ENCODE peak calls at places on chromosomes 5 and 9, in five cellular contexts. One of them, this sample, is unnamed.

GRCh38 chr5:95984287-95984938 is 22.8 kb upstream of the ELL2 start:
- DNase-seq in stimulated activated CD4-positive, alpha-beta T cell treated with anti-CD3 and anti-CD28 coated beads, TNF-alpha, amount 100 ng/mL, for 24 hours: no peak
- DNase-seq in psoas muscle: no peak
- DNase-seq in retina: no peak
- DNase-seq in adrenal gland: no peak
- DNase-seq in this sample: no peak

GRCh38 chr9:96408409-96409280 is 9.5 kb downstream of the ZNF367 start:
- DNase-seq in stimulated activated CD4-positive, alpha-beta T cell treated with anti-CD3 and anti-CD28 coated beads, TNF-alpha, amount 100 ng/mL, for 24 hours: no peak
- DNase-seq in psoas muscle: no peak
- DNase-seq in retina: no peak
- DNase-seq in adrenal gland: no peak
- DNase-seq in this sample: no peak

GRCh38 chr9:75229605-75230332 is 141.5 kb downstream of the OSTF1 start:
- DNase-seq in stimulated activated CD4-positive, alpha-beta T cell treated with anti-CD3 and anti-CD28 coated beads, TNF-alpha, amount 100 ng/mL, for 24 hours: no peak
- DNase-seq in psoas muscle: no peak
- DNase-seq in retina: no peak
- DNase-seq in adrenal gland: peak
- DNase-seq in this sample: peak

GRCh38 chr5:6551287-6551954 is 81.4 kb downstream of the NSUN2 start:
- DNase-seq in stimulated activated CD4-positive, alpha-beta T cell treated with anti-CD3 and anti-CD28 coated beads, TNF-alpha, amount 100 ng/mL, for 24 hours: no peak
- DNase-seq in psoas muscle: peak
- DNase-seq in retina: no peak
- DNase-seq in adrenal gland: no peak
- DNase-seq in this sample: no peak

GRCh38 chr5:33362915-33363314 is 77.8 kb upstream of the TARS1 start:
- DNase-seq in stimulated activated CD4-positive, alpha-beta T cell treated with anti-CD3 and anti-CD28 coated beads, TNF-alpha, amount 100 ng/mL, for 24 hours: no peak
- DNase-seq in psoas muscle: no peak
- DNase-seq in retina: no peak
- DNase-seq in adrenal gland: peak
- DNase-seq in this sample: peak

GRCh38 chr5:151585970-151586369 is 5.2 kb downstream of the FAT2 start:
- DNase-seq in stimulated activated CD4-positive, alpha-beta T cell treated with anti-CD3 and anti-CD28 coated beads, TNF-alpha, amount 100 ng/mL, for 24 hours: no peak
- DNase-seq in psoas muscle: peak
- DNase-seq in retina: no peak
- DNase-seq in adrenal gland: no peak
- DNase-seq in this sample: no peak

GRCh38 chr9:112332977-112333638 is at the start of gene PTBP3:
- DNase-seq in stimulated activated CD4-positive, alpha-beta T cell treated with anti-CD3 and anti-CD28 coated beads, TNF-alpha, amount 100 ng/mL, for 24 hours: peak
- DNase-seq in psoas muscle: peak
- DNase-seq in retina: peak
- DNase-seq in adrenal gland: peak
- DNase-seq in this sample: peak

GRCh38 chr5:174295736-174296481 is 250.4 kb downstream of the NSG2 start:
- DNase-seq in stimulated activated CD4-positive, alpha-beta T cell treated with anti-CD3 and anti-CD28 coated beads, TNF-alpha, amount 100 ng/mL, for 24 hours: no peak
- DNase-seq in psoas muscle: no peak
- DNase-seq in retina: no peak
- DNase-seq in adrenal gland: no peak
- DNase-seq in this sample: no peak

GRCh38 chr9:1460143-1460769 is 410.1 kb downstream of the DMRT2 start:
- DNase-seq in stimulated activated CD4-positive, alpha-beta T cell treated with anti-CD3 and anti-CD28 coated beads, TNF-alpha, amount 100 ng/mL, for 24 hours: no peak
- DNase-seq in psoas muscle: no peak
- DNase-seq in retina: no peak
- DNase-seq in adrenal gland: no peak
- DNase-seq in this sample: no peak

GRCh38 chr9:34589656-34590375 is at the start of gene CNTFR:
- DNase-seq in stimulated activated CD4-positive, alpha-beta T cell treated with anti-CD3 and anti-CD28 coated beads, TNF-alpha, amount 100 ng/mL, for 24 hours: peak
- DNase-seq in psoas muscle: peak
- DNase-seq in retina: peak
- DNase-seq in adrenal gland: no peak
- DNase-seq in this sample: peak

GRCh38 chr9:93958121-93958874 is 3.1 kb upstream of the BARX1 start:
- DNase-seq in stimulated activated CD4-positive, alpha-beta T cell treated with anti-CD3 and anti-CD28 coated beads, TNF-alpha, amount 100 ng/mL, for 24 hours: no peak
- DNase-seq in psoas muscle: no peak
- DNase-seq in retina: peak
- DNase-seq in adrenal gland: no peak
- DNase-seq in this sample: no peak

GRCh38 chr9:16321461-16322119 is 548.9 kb downstream of the BNC2 start:
- DNase-seq in stimulated activated CD4-positive, alpha-beta T cell treated with anti-CD3 and anti-CD28 coated beads, TNF-alpha, amount 100 ng/mL, for 24 hours: no peak
- DNase-seq in psoas muscle: peak
- DNase-seq in retina: peak
- DNase-seq in adrenal gland: peak
- DNase-seq in this sample: no peak

GRCh38 chr9:69421908-69422801 is 97.1 kb downstream of the ENTREP1 start:
- DNase-seq in stimulated activated CD4-positive, alpha-beta T cell treated with anti-CD3 and anti-CD28 coated beads, TNF-alpha, amount 100 ng/mL, for 24 hours: peak
- DNase-seq in psoas muscle: peak
- DNase-seq in retina: peak
- DNase-seq in adrenal gland: peak
- DNase-seq in this sample: peak

GRCh38 chr9:96492993-96493531 is 43.1 kb downstream of the HABP4 start:
- DNase-seq in stimulated activated CD4-positive, alpha-beta T cell treated with anti-CD3 and anti-CD28 coated beads, TNF-alpha, amount 100 ng/mL, for 24 hours: no peak
- DNase-seq in psoas muscle: no peak
- DNase-seq in retina: no peak
- DNase-seq in adrenal gland: no peak
- DNase-seq in this sample: no peak

GRCh38 chr9:7910426-7911015 is 110.9 kb upstream of the DMAC1 start:
- DNase-seq in stimulated activated CD4-positive, alpha-beta T cell treated with anti-CD3 and anti-CD28 coated beads, TNF-alpha, amount 100 ng/mL, for 24 hours: no peak
- DNase-seq in psoas muscle: no peak
- DNase-seq in retina: no peak
- DNase-seq in adrenal gland: no peak
- DNase-seq in this sample: peak

GRCh38 chr9:34256987-34257585 is 72.0 kb downstream of the KIF24 start:
- DNase-seq in stimulated activated CD4-positive, alpha-beta T cell treated with anti-CD3 and anti-CD28 coated beads, TNF-alpha, amount 100 ng/mL, for 24 hours: no peak
- DNase-seq in psoas muscle: peak
- DNase-seq in retina: no peak
- DNase-seq in adrenal gland: no peak
- DNase-seq in this sample: no peak

GRCh38 chr9:135147938-135148337 is 60.5 kb downstream of the OLFM1 start:
- DNase-seq in stimulated activated CD4-positive, alpha-beta T cell treated with anti-CD3 and anti-CD28 coated beads, TNF-alpha, amount 100 ng/mL, for 24 hours: no peak
- DNase-seq in psoas muscle: no peak
- DNase-seq in retina: no peak
- DNase-seq in adrenal gland: no peak
- DNase-seq in this sample: no peak

GRCh38 chr5:165334186-165334585 is 1828.8 kb downstream of the MAT2B start:
- DNase-seq in stimulated activated CD4-positive, alpha-beta T cell treated with anti-CD3 and anti-CD28 coated beads, TNF-alpha, amount 100 ng/mL, for 24 hours: no peak
- DNase-seq in psoas muscle: no peak
- DNase-seq in retina: no peak
- DNase-seq in adrenal gland: no peak
- DNase-seq in this sample: no peak

GRCh38 chr5:158154226-158155005 is 295.5 kb upstream of the CLINT1 start:
- DNase-seq in stimulated activated CD4-positive, alpha-beta T cell treated with anti-CD3 and anti-CD28 coated beads, TNF-alpha, amount 100 ng/mL, for 24 hours: no peak
- DNase-seq in psoas muscle: peak
- DNase-seq in retina: no peak
- DNase-seq in adrenal gland: peak
- DNase-seq in this sample: no peak

GRCh38 chr5:97534166-97534565 is 351.1 kb upstream of the RIOK2 start:
- DNase-seq in stimulated activated CD4-positive, alpha-beta T cell treated with anti-CD3 and anti-CD28 coated beads, TNF-alpha, amount 100 ng/mL, for 24 hours: no peak
- DNase-seq in psoas muscle: no peak
- DNase-seq in retina: no peak
- DNase-seq in adrenal gland: peak
- DNase-seq in this sample: no peak

GRCh38 chr5:129204525-129204924 is 110.0 kb downstream of the ISOC1 start:
- DNase-seq in stimulated activated CD4-positive, alpha-beta T cell treated with anti-CD3 and anti-CD28 coated beads, TNF-alpha, amount 100 ng/mL, for 24 hours: no peak
- DNase-seq in psoas muscle: no peak
- DNase-seq in retina: no peak
- DNase-seq in adrenal gland: no peak
- DNase-seq in this sample: no peak

GRCh38 chr9:95935861-95936578 is 60.5 kb downstream of the ERCC6L2 start:
- DNase-seq in stimulated activated CD4-positive, alpha-beta T cell treated with anti-CD3 and anti-CD28 coated beads, TNF-alpha, amount 100 ng/mL, for 24 hours: no peak
- DNase-seq in psoas muscle: no peak
- DNase-seq in retina: no peak
- DNase-seq in adrenal gland: no peak
- DNase-seq in this sample: no peak

GRCh38 chr5:72441861-72442540 is 65.2 kb downstream of the ZNF366 start:
- DNase-seq in stimulated activated CD4-positive, alpha-beta T cell treated with anti-CD3 and anti-CD28 coated beads, TNF-alpha, amount 100 ng/mL, for 24 hours: no peak
- DNase-seq in psoas muscle: no peak
- DNase-seq in retina: no peak
- DNase-seq in adrenal gland: no peak
- DNase-seq in this sample: no peak

GRCh38 chr9:9747787-9748186 is 865.0 kb downstream of the PTPRD start:
- DNase-seq in stimulated activated CD4-positive, alpha-beta T cell treated with anti-CD3 and anti-CD28 coated beads, TNF-alpha, amount 100 ng/mL, for 24 hours: no peak
- DNase-seq in psoas muscle: no peak
- DNase-seq in retina: no peak
- DNase-seq in adrenal gland: no peak
- DNase-seq in this sample: no peak

GRCh38 chr9:107883496-107884120 is 394.0 kb upstream of the KLF4 start:
- DNase-seq in stimulated activated CD4-positive, alpha-beta T cell treated with anti-CD3 and anti-CD28 coated beads, TNF-alpha, amount 100 ng/mL, for 24 hours: no peak
- DNase-seq in psoas muscle: no peak
- DNase-seq in retina: no peak
- DNase-seq in adrenal gland: peak
- DNase-seq in this sample: peak

GRCh38 chr9:129550199-129550839 is 70.6 kb downstream of the C9orf50 start:
- DNase-seq in stimulated activated CD4-positive, alpha-beta T cell treated with anti-CD3 and anti-CD28 coated beads, TNF-alpha, amount 100 ng/mL, for 24 hours: peak
- DNase-seq in psoas muscle: peak
- DNase-seq in retina: peak
- DNase-seq in adrenal gland: peak
- DNase-seq in this sample: peak

GRCh38 chr5:72063219-72063819 is 44.0 kb upstream of the MAP1B start:
- DNase-seq in stimulated activated CD4-positive, alpha-beta T cell treated with anti-CD3 and anti-CD28 coated beads, TNF-alpha, amount 100 ng/mL, for 24 hours: no peak
- DNase-seq in psoas muscle: no peak
- DNase-seq in retina: no peak
- DNase-seq in adrenal gland: peak
- DNase-seq in this sample: no peak

GRCh38 chr5:172926796-172927195 is 32.4 kb upstream of the RPL26L1 start:
- DNase-seq in stimulated activated CD4-positive, alpha-beta T cell treated with anti-CD3 and anti-CD28 coated beads, TNF-alpha, amount 100 ng/mL, for 24 hours: no peak
- DNase-seq in psoas muscle: no peak
- DNase-seq in retina: no peak
- DNase-seq in adrenal gland: no peak
- DNase-seq in this sample: no peak

GRCh38 chr5:83530186-83530585 is 58.6 kb downstream of the VCAN start:
- DNase-seq in stimulated activated CD4-positive, alpha-beta T cell treated with anti-CD3 and anti-CD28 coated beads, TNF-alpha, amount 100 ng/mL, for 24 hours: no peak
- DNase-seq in psoas muscle: no peak
- DNase-seq in retina: no peak
- DNase-seq in adrenal gland: no peak
- DNase-seq in this sample: no peak

GRCh38 chr5:31889131-31889561 is 250.2 kb downstream of the PDZD2 start:
- DNase-seq in stimulated activated CD4-positive, alpha-beta T cell treated with anti-CD3 and anti-CD28 coated beads, TNF-alpha, amount 100 ng/mL, for 24 hours: no peak
- DNase-seq in psoas muscle: no peak
- DNase-seq in retina: no peak
- DNase-seq in adrenal gland: no peak
- DNase-seq in this sample: peak

GRCh38 chr5:172717481-172718195 is 53.4 kb downstream of the DUSP1 start:
- DNase-seq in stimulated activated CD4-positive, alpha-beta T cell treated with anti-CD3 and anti-CD28 coated beads, TNF-alpha, amount 100 ng/mL, for 24 hours: no peak
- DNase-seq in psoas muscle: no peak
- DNase-seq in retina: no peak
- DNase-seq in adrenal gland: no peak
- DNase-seq in this sample: no peak

GRCh38 chr9:87350915-87351314 is 146.8 kb upstream of the DAPK1 start:
- DNase-seq in stimulated activated CD4-positive, alpha-beta T cell treated with anti-CD3 and anti-CD28 coated beads, TNF-alpha, amount 100 ng/mL, for 24 hours: no peak
- DNase-seq in psoas muscle: no peak
- DNase-seq in retina: no peak
- DNase-seq in adrenal gland: no peak
- DNase-seq in this sample: peak

GRCh38 chr5:150511641-150512367 is 3.9 kb downstream of the NDST1 start:
- DNase-seq in stimulated activated CD4-positive, alpha-beta T cell treated with anti-CD3 and anti-CD28 coated beads, TNF-alpha, amount 100 ng/mL, for 24 hours: no peak
- DNase-seq in psoas muscle: peak
- DNase-seq in retina: peak
- DNase-seq in adrenal gland: no peak
- DNase-seq in this sample: no peak

GRCh38 chr5:140020601-140021177 is 22.4 kb downstream of the NRG2 start:
- DNase-seq in stimulated activated CD4-positive, alpha-beta T cell treated with anti-CD3 and anti-CD28 coated beads, TNF-alpha, amount 100 ng/mL, for 24 hours: no peak
- DNase-seq in psoas muscle: no peak
- DNase-seq in retina: no peak
- DNase-seq in adrenal gland: peak
- DNase-seq in this sample: no peak

GRCh38 chr5:110817437-110817836 is 78.6 kb downstream of the SLC25A46 start:
- DNase-seq in stimulated activated CD4-positive, alpha-beta T cell treated with anti-CD3 and anti-CD28 coated beads, TNF-alpha, amount 100 ng/mL, for 24 hours: no peak
- DNase-seq in psoas muscle: no peak
- DNase-seq in retina: no peak
- DNase-seq in adrenal gland: no peak
- DNase-seq in this sample: no peak

GRCh38 chr9:89317282-89317681 is 1.0 kb upstream of the SECISBP2 start:
- DNase-seq in stimulated activated CD4-positive, alpha-beta T cell treated with anti-CD3 and anti-CD28 coated beads, TNF-alpha, amount 100 ng/mL, for 24 hours: no peak
- DNase-seq in psoas muscle: no peak
- DNase-seq in retina: no peak
- DNase-seq in adrenal gland: peak
- DNase-seq in this sample: no peak

GRCh38 chr5:88979244-88979643 is 96.3 kb upstream of the MEF2C start:
- DNase-seq in stimulated activated CD4-positive, alpha-beta T cell treated with anti-CD3 and anti-CD28 coated beads, TNF-alpha, amount 100 ng/mL, for 24 hours: no peak
- DNase-seq in psoas muscle: no peak
- DNase-seq in retina: no peak
- DNase-seq in adrenal gland: no peak
- DNase-seq in this sample: no peak

GRCh38 chr9:72473474-72474241 is 47.8 kb upstream of the TMC1 start:
- DNase-seq in stimulated activated CD4-positive, alpha-beta T cell treated with anti-CD3 and anti-CD28 coated beads, TNF-alpha, amount 100 ng/mL, for 24 hours: no peak
- DNase-seq in psoas muscle: no peak
- DNase-seq in retina: no peak
- DNase-seq in adrenal gland: no peak
- DNase-seq in this sample: no peak

GRCh38 chr5:154840435-154841272 is 9.7 kb downstream of the FAXDC2 start:
- DNase-seq in stimulated activated CD4-positive, alpha-beta T cell treated with anti-CD3 and anti-CD28 coated beads, TNF-alpha, amount 100 ng/mL, for 24 hours: no peak
- DNase-seq in psoas muscle: no peak
- DNase-seq in retina: no peak
- DNase-seq in adrenal gland: no peak
- DNase-seq in this sample: no peak